ENCODE peak calls at places on chromosomes 7 and 10, in seven cellular contexts. E, N, Q, I, L, W and T are unnamed samples.

GRCh38 chr10:4984971-4985594 is 18.6 kb downstream of the AKR1C2 start:
- DNase-seq in E (no peak), N (no peak), Q (no peak), I (no peak), L (peak; percentile 1), W (no peak), T (no peak)

GRCh38 chr10:19046709-19047108 is 1.9 kb upstream of the MALRD1 start:
- DNase-seq in E (no peak), N (no peak), Q (no peak), I (no peak), L (no peak), W (no peak), T (no peak)

GRCh38 chr7:101814996-101815825 is 2.2 kb upstream of the CUX1 start:
- DNase-seq in E (peak; percentile 65), N (peak; percentile 97), Q (no peak), I (peak; percentile 78), L (peak; percentile 76), W (no peak), T (no peak)

GRCh38 chr10:50506861-50507573 is 116.7 kb downstream of the SGMS1 start:
- DNase-seq in E (no peak), N (no peak), Q (peak; percentile 45), I (no peak), L (no peak), W (no peak), T (no peak)

GRCh38 chr7:158950914-158951635 is 94.7 kb downstream of the DYNC2I1 start:
- DNase-seq in E (no peak), N (no peak), Q (no peak), I (no peak), L (no peak), W (no peak), T (no peak)

GRCh38 chr10:87761892-87762291 is 56.1 kb downstream of the ATAD1 start:
- DNase-seq in E (no peak), N (no peak), Q (no peak), I (peak; percentile 82), L (no peak), W (no peak), T (peak; percentile 68)

GRCh38 chr7:44395067-44395466 is 69.7 kb upstream of the CAMK2B start:
- DNase-seq in E (no peak), N (no peak), Q (no peak), I (no peak), L (no peak), W (no peak), T (no peak)

GRCh38 chr7:87414400-87415188 is 60.9 kb downstream of the ABCB4 start:
- DNase-seq in E (no peak), N (no peak), Q (no peak), I (no peak), L (no peak), W (no peak), T (no peak)

GRCh38 chr10:86829472-86829871 is 73.1 kb downstream of the BMPR1A start:
- DNase-seq in E (no peak), N (no peak), Q (no peak), I (no peak), L (no peak), W (no peak), T (no peak)

GRCh38 chr10:84696610-84697009 is 368.2 kb downstream of the CCSER2 start:
- DNase-seq in E (no peak), N (no peak), Q (no peak), I (no peak), L (no peak), W (no peak), T (no peak)

GRCh38 chr10:1061930-1062769 is 6.0 kb downstream of the WDR37 start:
- DNase-seq in E (no peak), N (no peak), Q (no peak), I (no peak), L (no peak), W (no peak), T (no peak)

GRCh38 chr10:101772895-101773761 is 2.8 kb downstream of the FGF8 start:
- DNase-seq in E (no peak), N (peak; percentile 28), Q (no peak), I (no peak), L (no peak), W (no peak), T (no peak)

GRCh38 chr10:5527332-5528200 is 2.8 kb downstream of the CALML3 start:
- DNase-seq in E (no peak), N (no peak), Q (no peak), I (no peak), L (no peak), W (no peak), T (peak; percentile 18)

GRCh38 chr10:36209480-36209879 is 567.4 kb upstream of the FZD8 start:
- DNase-seq in E (no peak), N (no peak), Q (no peak), I (no peak), L (no peak), W (no peak), T (no peak)

GRCh38 chr7:120738816-120739215 is 119.1 kb downstream of the TSPAN12 start:
- DNase-seq in E (no peak), N (no peak), Q (no peak), I (no peak), L (no peak), W (no peak), T (no peak)

GRCh38 chr7:80098795-80099194 is 35.8 kb upstream of the GNAI1 start:
- DNase-seq in E (no peak), N (peak; percentile 21), Q (no peak), I (no peak), L (no peak), W (no peak), T (no peak)

GRCh38 chr10:133224861-133225366 is 5.1 kb upstream of the UTF1 start:
- DNase-seq in E (no peak), N (no peak), Q (no peak), I (peak; percentile 63), L (no peak), W (no peak), T (no peak)

GRCh38 chr10:133224076-133224475 is 5.9 kb upstream of the UTF1 start:
- DNase-seq in E (no peak), N (no peak), Q (no peak), I (no peak), L (no peak), W (no peak), T (no peak)

GRCh38 chr10:133227256-133227655 is 2.8 kb upstream of the UTF1 start:
- DNase-seq in E (no peak), N (no peak), Q (no peak), I (no peak), L (no peak), W (no peak), T (no peak)

GRCh38 chr10:133226251-133226808 is 3.7 kb upstream of the UTF1 start:
- DNase-seq in E (no peak), N (no peak), Q (no peak), I (no peak), L (no peak), W (no peak), T (no peak)

DNA sequence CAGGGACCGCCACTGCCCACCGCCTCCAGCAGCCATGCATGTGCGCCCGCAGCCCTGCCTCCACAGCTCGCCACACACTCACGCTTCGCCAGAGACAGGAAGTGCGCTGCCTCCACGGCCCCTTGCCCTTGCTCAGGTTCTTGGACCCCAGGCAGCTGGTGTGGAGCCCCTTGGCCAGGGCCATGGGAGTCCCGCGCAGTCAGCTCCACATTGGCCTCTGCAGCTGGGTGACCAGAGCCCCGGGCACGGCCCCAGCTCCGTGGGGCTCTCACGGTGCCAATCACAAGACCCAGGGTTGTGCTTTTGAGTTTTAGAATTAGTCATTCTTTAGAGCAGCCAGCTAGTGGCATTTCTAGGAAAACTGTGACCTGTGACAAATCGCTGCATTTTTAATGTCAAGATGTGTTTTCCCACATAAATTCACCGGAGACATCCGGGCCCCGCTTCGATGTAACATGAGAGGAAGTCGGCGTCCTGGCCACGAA is 4.3 kb upstream of the UTF1 start:
- DNase-seq in E (no peak), N (no peak), Q (no peak), I (no peak), L (no peak), W (no peak), T (no peak)
- TF ChIP-seq CTCF in E (no peak), N (no peak), Q (no peak), I (no peak), L (no peak), W (no peak), T (no peak)

DNA sequence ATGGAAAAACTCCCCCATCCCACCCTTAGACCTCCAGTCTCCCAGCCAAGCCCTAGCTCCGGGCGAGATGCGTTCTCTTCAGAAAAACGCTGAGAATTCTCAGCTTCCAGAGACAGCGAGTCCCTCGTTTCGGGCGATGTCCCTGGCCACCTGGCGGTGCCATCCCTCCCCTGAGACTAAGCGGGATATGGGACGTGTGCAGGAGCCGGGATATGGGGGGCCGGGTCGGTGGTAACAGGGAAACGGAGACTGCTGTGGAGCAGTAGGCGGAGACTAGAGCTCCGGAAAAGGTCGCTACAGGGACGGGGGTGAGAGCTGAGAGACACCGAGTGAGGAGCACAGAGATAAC is 435 bp upstream of the STRIP2 start:
- DNase-seq in E (no peak), N (peak; percentile 89), Q (peak; percentile 4), I (no peak), L (no peak), W (no peak), T (no peak)
- TF ChIP-seq CTCF in E (peak; percentile 20), N (peak; percentile 44), Q (no peak), I (no peak), L (no peak), W (peak; percentile 12), T (no peak)

DNA sequence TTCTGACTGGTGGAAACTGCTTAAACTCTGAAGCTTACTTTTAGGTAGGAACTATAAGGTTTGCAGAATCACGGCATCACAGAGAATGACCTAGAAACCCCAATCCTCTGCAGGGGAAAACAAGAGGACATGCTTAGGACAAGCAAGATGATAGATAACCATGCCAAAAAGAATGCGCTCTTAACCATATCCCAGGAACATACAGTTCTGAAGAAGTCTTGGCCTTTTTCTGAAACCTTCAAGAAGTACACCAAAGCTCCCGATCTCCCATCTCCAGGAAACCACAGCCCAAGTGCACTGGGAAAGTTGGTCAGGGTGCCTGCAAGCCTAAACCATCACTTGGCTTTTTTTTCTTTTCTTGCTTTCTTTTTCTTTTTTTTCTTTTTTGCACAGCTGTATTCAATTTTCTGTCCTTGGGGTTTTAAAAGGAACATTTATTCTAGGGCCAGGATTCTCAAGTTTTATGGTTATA is 12.2 kb upstream of the SVIL start:
- DNase-seq in E (no peak), N (no peak), Q (peak; percentile 41), I (no peak), L (no peak), W (no peak), T (no peak)
- TF ChIP-seq CTCF in E (no peak), N (no peak), Q (no peak), I (no peak), L (no peak), W (no peak), T (no peak)

GRCh38 chr7:150759479-150759878 is 22.3 kb downstream of the GIMAP5 start:
- DNase-seq in E (no peak), N (no peak), Q (no peak), I (no peak), L (no peak), W (no peak), T (no peak)

GRCh38 chr7:150754950-150755349 is 17.7 kb downstream of the GIMAP5 start:
- DNase-seq in E (no peak), N (no peak), Q (no peak), I (peak; percentile 36), L (no peak), W (no peak), T (no peak)

GRCh38 chr7:150753826-150754603 is 16.8 kb downstream of the GIMAP5 start:
- DNase-seq in E (peak; percentile 25), N (peak; percentile 68), Q (no peak), I (peak; percentile 78), L (peak; percentile 42), W (no peak), T (no peak)

GRCh38 chr7:150755473-150756099 is 18.4 kb downstream of the GIMAP5 start:
- DNase-seq in E (no peak), N (no peak), Q (no peak), I (peak; percentile 95), L (no peak), W (no peak), T (no peak)

GRCh38 chr7:150756858-150757257 is 19.6 kb downstream of the GIMAP5 start:
- DNase-seq in E (peak; percentile 49), N (no peak), Q (no peak), I (peak; percentile 75), L (peak; percentile 49), W (no peak), T (no peak)
- TF ChIP-seq CTCF in E (peak; percentile 59), N (peak; percentile 55), Q (peak; percentile 35), I (peak; percentile 44), L (no peak), W (peak; percentile 28), T (peak; percentile 63)